ENCODE peak calls at places on chromosomes 1 and 21, in seven cellular contexts. Y is non-pigmented ciliary epithelial cell; O is stimulated activated CD4-positive, alpha-beta T cell treated with anti-CD3 and anti-CD28 coated beads, TNF-alpha, amount 100 ng/mL, for 4 hours; D is kidney tubule cell; Q is left cardiac atrium; Z is C1 segment of cervical spinal cord; S is naive B cell. U is an unnamed sample.

GRCh38 chr1:117695796-117696505 is 90.1 kb downstream of the TENT5C start:
- DNase-seq in Y (peak; percentile 90), O (no peak), D (peak; percentile 69), Q (peak; percentile 51), Z (no peak), S (no peak), U (peak; percentile 93)

GRCh38 chr1:159009704-159010361 is at the start of gene IFI16:
- DNase-seq in Y (peak; percentile 90), O (peak; percentile 45), D (peak; percentile 78), Q (peak; percentile 54), Z (no peak), S (peak; percentile 54), U (peak; percentile 98)

GRCh38 chr1:89545264-89546038 is 20.8 kb downstream of the LRRC8B start:
- DNase-seq in Y (peak; percentile 75), O (peak; percentile 50), D (no peak), Q (no peak), Z (no peak), S (no peak), U (peak; percentile 60)

GRCh38 chr1:32240140-32240951 is 6.7 kb upstream of the FAM167B start:
- DNase-seq in Y (no peak), O (no peak), D (peak; percentile 83), Q (peak; percentile 77), Z (peak; percentile 22), S (peak; percentile 42), U (peak; percentile 34)

GRCh38 chr1:224065455-224065854 is 48.5 kb upstream of the FBXO28 start:
- DNase-seq in Y (no peak), O (no peak), D (peak; percentile 95), Q (no peak), Z (no peak), S (no peak), U (no peak)

GRCh38 chr21:29928537-29928936 is 11.3 kb downstream of the GRIK1 start:
- DNase-seq in Y (no peak), O (no peak), D (no peak), Q (no peak), Z (no peak), S (no peak), U (no peak)

GRCh38 chr1:5768014-5768413 is 224.2 kb downstream of the NPHP4 start:
- DNase-seq in Y (no peak), O (no peak), D (no peak), Q (no peak), Z (no peak), S (no peak), U (no peak)

GRCh38 chr1:58982259-58982998 is 198.6 kb upstream of the JUN start:
- DNase-seq in Y (no peak), O (no peak), D (no peak), Q (peak; percentile 36), Z (no peak), S (no peak), U (peak; percentile 17)

GRCh38 chr21:42990251-42990650 is 15.9 kb downstream of the PKNOX1 start:
- DNase-seq in Y (no peak), O (no peak), D (no peak), Q (no peak), Z (no peak), S (no peak), U (no peak)

GRCh38 chr1:68623700-68624099 is 126.8 kb upstream of the DEPDC1 start:
- DNase-seq in Y (no peak), O (no peak), D (peak; percentile 21), Q (peak; percentile 66), Z (no peak), S (no peak), U (peak; percentile 34)

GRCh38 chr1:26190373-26190987 is at the start of gene CATSPER4:
- DNase-seq in Y (no peak), O (no peak), D (peak; percentile 25), Q (no peak), Z (no peak), S (no peak), U (peak; percentile 17)

GRCh38 chr1:230745071-230745470 is 2.1 kb upstream of the CAPN9 start:
- DNase-seq in Y (no peak), O (no peak), D (no peak), Q (no peak), Z (no peak), S (no peak), U (no peak)

GRCh38 chr1:151710187-151710586 is 6.4 kb downstream of the CELF3 start:
- DNase-seq in Y (peak; percentile 15), O (peak; percentile 8), D (peak; percentile 38), Q (no peak), Z (no peak), S (no peak), U (peak; percentile 47)

GRCh38 chr21:37447288-37447936 is 80.8 kb downstream of the DYRK1A start:
- DNase-seq in Y (no peak), O (no peak), D (no peak), Q (no peak), Z (no peak), S (no peak), U (no peak)

GRCh38 chr1:240611619-240612490 is at the start of gene GREM2:
- DNase-seq in Y (peak; percentile 78), O (no peak), D (peak; percentile 23), Q (peak; percentile 20), Z (no peak), S (no peak), U (peak; percentile 64)

GRCh38 chr1:80218112-80218511 is 1211.6 kb upstream of the ADGRL4 start:
- DNase-seq in Y (peak; percentile 27), O (no peak), D (peak; percentile 74), Q (no peak), Z (no peak), S (peak; percentile 3), U (peak; percentile 71)

GRCh38 chr1:81954388-81955023 is 153.8 kb downstream of the ADGRL2 start:
- DNase-seq in Y (no peak), O (no peak), D (peak; percentile 4), Q (no peak), Z (no peak), S (no peak), U (no peak)

GRCh38 chr1:203607169-203607873 is 19.3 kb upstream of the ATP2B4 start:
- DNase-seq in Y (peak; percentile 87), O (no peak), D (peak; percentile 91), Q (peak; percentile 65), Z (no peak), S (no peak), U (peak; percentile 92)

GRCh38 chr1:157115429-157115838 is 15.8 kb upstream of the ETV3L start:
- DNase-seq in Y (no peak), O (no peak), D (no peak), Q (no peak), Z (no peak), S (no peak), U (no peak)

GRCh38 chr1:168301664-168302320 is 21.1 kb downstream of the TBX19 start:
- DNase-seq in Y (peak; percentile 54), O (no peak), D (peak; percentile 88), Q (no peak), Z (no peak), S (no peak), U (peak; percentile 81)

GRCh38 chr1:46691997-46692790 is 20.5 kb downstream of the TEX38 start:
- DNase-seq in Y (no peak), O (no peak), D (no peak), Q (peak; percentile 52), Z (no peak), S (no peak), U (peak; percentile 22)

GRCh38 chr1:60581455-60582220 is 500.7 kb upstream of the NFIA start:
- DNase-seq in Y (no peak), O (no peak), D (no peak), Q (no peak), Z (no peak), S (no peak), U (peak; percentile 71)

GRCh38 chr1:160651428-160652064 is 4.7 kb upstream of the SLAMF1 start:
- DNase-seq in Y (no peak), O (no peak), D (no peak), Q (no peak), Z (no peak), S (no peak), U (no peak)

GRCh38 chr1:33374336-33375105 is 53.6 kb upstream of the A3GALT2 start:
- DNase-seq in Y (no peak), O (no peak), D (no peak), Q (no peak), Z (no peak), S (no peak), U (peak; percentile 32)

GRCh38 chr1:219669042-219669441 is 56.1 kb upstream of the ZC3H11B start:
- DNase-seq in Y (no peak), O (no peak), D (no peak), Q (no peak), Z (no peak), S (no peak), U (no peak)

GRCh38 chr1:235867903-235868469 is 1.3 kb upstream of the LYST start:
- DNase-seq in Y (no peak), O (no peak), D (peak; percentile 10), Q (no peak), Z (no peak), S (peak; percentile 88), U (no peak)

GRCh38 chr1:235783148-235783776 is 83.4 kb downstream of the LYST start:
- DNase-seq in Y (peak; percentile 9), O (no peak), D (peak; percentile 53), Q (no peak), Z (no peak), S (no peak), U (peak; percentile 70)

GRCh38 chr1:113192242-113192641 is 119.2 kb downstream of the LRIG2 start:
- DNase-seq in Y (no peak), O (no peak), D (no peak), Q (no peak), Z (no peak), S (no peak), U (no peak)

GRCh38 chr1:193156826-193157142 is 29.6 kb downstream of the B3GALT2 start:
- DNase-seq in Y (no peak), O (no peak), D (no peak), Q (no peak), Z (no peak), S (no peak), U (no peak)

GRCh38 chr1:238652346-238652968 is 733.9 kb upstream of the CHRM3 start:
- DNase-seq in Y (peak; percentile 79), O (no peak), D (no peak), Q (no peak), Z (no peak), S (no peak), U (peak; percentile 73)

GRCh38 chr21:38179504-38179900 is 77.3 kb upstream of the KCNJ15 start:
- DNase-seq in Y (no peak), O (no peak), D (peak; percentile 11), Q (no peak), Z (no peak), S (no peak), U (peak; percentile 18)

U was measured in cardiac fibroblast.